ENCODE peak calls at places on chromosome 5, in nine cellular contexts. C is AG09309; G is CD8-positive, alpha-beta T cell; P is fibroblast of lung; X is tibial artery; D is GM12865; Z is fibroblast of the aortic adventitia; M is GM23338; E is CD8-positive, alpha-beta memory T cell. R is an unnamed sample.

GRCh38 chr5:51043740-51044139 is 339.5 kb upstream of the ISL1 start:
- DNase-seq in P (no peak), M (no peak), Z (no peak), C (no peak), X (no peak), E (no peak), G (no peak), D (no peak), R (no peak)

GRCh38 chr5:75648712-75649111 is 37.5 kb downstream of the ANKDD1B start:
- DNase-seq in M (no peak), Z (no peak), P (no peak), D (peak), X (no peak), C (no peak), E (no peak), G (no peak), R (no peak)

GRCh38 chr5:170173227-170173626 is 59.6 kb upstream of the C5orf58 start:
- DNase-seq in M (no peak), P (no peak), C (no peak), E (no peak), D (no peak), Z (peak), X (no peak), G (no peak), R (peak)

GRCh38 chr5:170619869-170620268 is 116.0 kb downstream of the KCNIP1 start:
- DNase-seq in D (no peak), G (no peak), C (no peak), X (no peak), Z (no peak), E (no peak), M (no peak), P (no peak), R (no peak)

GRCh38 chr5:96963267-96963666 is 27.4 kb downstream of the LNPEP start:
- DNase-seq in X (peak), D (peak), M (no peak), E (no peak), G (no peak), C (no peak), P (peak), Z (peak), R (peak)

GRCh38 chr5:87393331-87393730 is 19.4 kb downstream of the CCNH start:
- DNase-seq in D (no peak), P (peak), E (no peak), X (no peak), G (no peak), M (no peak), C (peak), Z (peak), R (no peak)

GRCh38 chr5:24365406-24365805 is 279.4 kb downstream of the CDH10 start:
- DNase-seq in D (no peak), P (no peak), E (no peak), G (no peak), Z (no peak), C (no peak), M (no peak), X (no peak), R (no peak)

GRCh38 chr5:76305264-76305663 is 97.8 kb upstream of the IQGAP2 start:
- DNase-seq in E (no peak), G (no peak), Z (no peak), X (no peak), P (no peak), D (no peak), C (no peak), M (no peak), R (no peak)

GRCh38 chr5:175246242-175246891 is 197.6 kb downstream of the DRD1 start:
- DNase-seq in D (no peak), E (no peak), X (peak), P (peak), Z (peak), M (no peak), C (peak), G (no peak), R (peak)

GRCh38 chr5:96336351-96336985 is 96.6 kb downstream of the PCSK1 start:
- DNase-seq in Z (peak), P (peak), C (peak), X (peak), G (peak), D (peak), E (peak), M (peak), R (peak)

GRCh38 chr5:78162253-78162862 is 132.1 kb downstream of the AP3B1 start:
- DNase-seq in X (no peak), P (peak), E (no peak), Z (peak), G (no peak), C (peak), M (peak), D (peak), R (no peak)

GRCh38 chr5:16992006-16992405 is 55.9 kb upstream of the MYO10 start:
- DNase-seq in Z (peak), G (no peak), M (no peak), E (no peak), C (peak), P (peak), X (no peak), D (no peak), R (peak)

GRCh38 chr5:169656125-169656990 is 19.3 kb downstream of the DOCK2 start:
- DNase-seq in X (no peak), C (no peak), Z (peak), G (no peak), P (no peak), M (no peak), D (peak), E (no peak), R (no peak)

GRCh38 chr5:123089971-123090640 is 1.1 kb downstream of the PRDM6 start:
- DNase-seq in P (no peak), D (peak), X (no peak), G (no peak), C (no peak), E (no peak), M (peak), Z (peak), R (peak)

GRCh38 chr5:151200913-151201445 is 22.9 kb downstream of the CCDC69 start:
- DNase-seq in M (no peak), Z (no peak), E (no peak), X (no peak), G (no peak), C (no peak), D (no peak), P (no peak), R (no peak)

GRCh38 chr5:150413176-150413901 is 629 bp upstream of the CD74 start:
- DNase-seq in C (no peak), G (no peak), M (no peak), E (no peak), P (no peak), D (no peak), X (no peak), Z (no peak), R (no peak)

GRCh38 chr5:156764572-156764971 is 85.5 kb upstream of the PPP1R2B start:
- DNase-seq in G (no peak), M (no peak), C (no peak), D (no peak), E (no peak), Z (no peak), P (no peak), X (no peak), R (no peak)

GRCh38 chr5:168292783-168293696 is 1.6 kb downstream of the WWC1 start:
- DNase-seq in E (no peak), M (peak), X (no peak), D (no peak), P (no peak), G (no peak), C (no peak), Z (no peak), R (no peak)

GRCh38 chr5:111735829-111736228 is 21.2 kb downstream of the NREP start:
- DNase-seq in D (no peak), M (peak), G (no peak), C (peak), X (peak), Z (peak), E (no peak), P (peak), R (peak)

GRCh38 chr5:77249475-77249874 is 39.0 kb downstream of the PDE8B start:
- DNase-seq in X (no peak), E (no peak), Z (no peak), M (no peak), G (no peak), D (no peak), C (no peak), P (no peak), R (no peak)

GRCh38 chr5:105922574-105922973 is 1748.2 kb downstream of the EFNA5 start:
- DNase-seq in Z (no peak), P (no peak), E (no peak), G (no peak), M (no peak), C (no peak), D (no peak), X (no peak), R (no peak)

GRCh38 chr5:107615173-107615856 is 55.4 kb downstream of the EFNA5 start:
- DNase-seq in G (no peak), X (no peak), E (no peak), D (no peak), M (no peak), P (no peak), C (no peak), Z (no peak), R (no peak)

GRCh38 chr5:59038169-59039002 is 455.5 kb downstream of the RAB3C start:
- DNase-seq in X (peak), Z (peak), E (no peak), G (peak), P (peak), D (no peak), C (no peak), M (peak), R (peak)

GRCh38 chr5:149195337-149195887 is 54.1 kb downstream of the ABLIM3 start:
- DNase-seq in M (no peak), G (no peak), E (no peak), P (no peak), D (no peak), C (no peak), X (no peak), Z (no peak), R (no peak)

GRCh38 chr5:95809414-95809960 is 13.0 kb downstream of the GLRX start:
- DNase-seq in Z (peak), P (peak), M (no peak), D (no peak), C (no peak), G (no peak), X (no peak), E (no peak), R (peak)

GRCh38 chr5:36152324-36153298 is 700 bp downstream of the SKP2 start:
- DNase-seq in G (no peak), D (peak), X (no peak), E (no peak), C (no peak), Z (peak), P (peak), M (peak), R (no peak)

GRCh38 chr5:21594566-21594965 is 1258.6 kb downstream of the CDH12 start:
- DNase-seq in M (no peak), E (no peak), X (no peak), C (no peak), P (no peak), G (no peak), D (no peak), Z (no peak), R (no peak)

GRCh38 chr5:149227168-149227826 is 44.4 kb upstream of the AFAP1L1 start:
- DNase-seq in M (no peak), E (no peak), Z (peak), X (no peak), D (no peak), P (no peak), C (peak), G (no peak), R (no peak)

GRCh38 chr5:76838481-76839261 is 11.1 kb upstream of the S100Z start:
- DNase-seq in X (no peak), P (peak), C (no peak), Z (peak), M (no peak), G (no peak), D (no peak), E (no peak), R (no peak)

GRCh38 chr5:113654828-113655227 is 141.3 kb downstream of the YTHDC2 start:
- DNase-seq in X (no peak), M (no peak), E (no peak), Z (no peak), P (no peak), G (no peak), D (no peak), C (no peak), R (no peak)

GRCh38 chr5:657570-657969 is 35.6 kb downstream of the TPPP start:
- DNase-seq in M (no peak), C (peak), P (peak), X (no peak), Z (peak), E (no peak), G (no peak), D (no peak), R (peak)

GRCh38 chr5:14161825-14162556 is 18.8 kb downstream of the TRIO start:
- DNase-seq in P (no peak), D (no peak), C (no peak), M (no peak), X (no peak), E (no peak), Z (no peak), G (no peak), R (no peak)

GRCh38 chr5:96083361-96083881 is 121.8 kb upstream of the ELL2 start:
- DNase-seq in X (no peak), C (no peak), P (no peak), M (peak), E (no peak), Z (no peak), D (no peak), G (no peak), R (no peak)

GRCh38 chr5:171907731-171908343 is 98.6 kb downstream of the FBXW11 start:
- DNase-seq in M (peak), Z (peak), G (peak), E (peak), C (peak), P (peak), D (peak), X (peak), R (peak)

GRCh38 chr5:73122875-73123810 is 2.8 kb downstream of the TMEM171 start:
- DNase-seq in D (peak), C (peak), G (no peak), M (peak), E (no peak), P (peak), X (no peak), Z (peak), R (no peak)

GRCh38 chr5:172806897-172807672 is 27.0 kb upstream of the ERGIC1 start:
- DNase-seq in X (peak), C (no peak), D (peak), Z (peak), P (peak), E (peak), G (peak), M (peak), R (peak)

GRCh38 chr5:58156354-58156753 is 303.5 kb downstream of the PLK2 start:
- DNase-seq in Z (peak), D (no peak), C (peak), G (no peak), E (no peak), M (no peak), P (no peak), X (no peak), R (peak)

GRCh38 chr5:170817195-170817594 is 33.7 kb downstream of the GABRP start:
- DNase-seq in G (no peak), P (no peak), X (no peak), C (no peak), D (no peak), M (no peak), Z (no peak), E (no peak), R (no peak)

GRCh38 chr5:94693043-94693822 is 74.8 kb downstream of the SLF1 start:
- DNase-seq in G (no peak), P (peak), M (peak), D (peak), X (no peak), C (peak), Z (peak), E (peak), R (peak)

GRCh38 chr5:3596261-3596825 is 711 bp downstream of the IRX1 start:
- DNase-seq in X (no peak), D (no peak), P (no peak), M (peak), C (no peak), E (no peak), G (no peak), Z (peak), R (peak)
- H3K4me3 ChIP-seq in X (peak), D (no peak), P (no peak), M (peak), C (no peak), E (no peak), G (no peak), Z (peak), R (peak)

DNA sequence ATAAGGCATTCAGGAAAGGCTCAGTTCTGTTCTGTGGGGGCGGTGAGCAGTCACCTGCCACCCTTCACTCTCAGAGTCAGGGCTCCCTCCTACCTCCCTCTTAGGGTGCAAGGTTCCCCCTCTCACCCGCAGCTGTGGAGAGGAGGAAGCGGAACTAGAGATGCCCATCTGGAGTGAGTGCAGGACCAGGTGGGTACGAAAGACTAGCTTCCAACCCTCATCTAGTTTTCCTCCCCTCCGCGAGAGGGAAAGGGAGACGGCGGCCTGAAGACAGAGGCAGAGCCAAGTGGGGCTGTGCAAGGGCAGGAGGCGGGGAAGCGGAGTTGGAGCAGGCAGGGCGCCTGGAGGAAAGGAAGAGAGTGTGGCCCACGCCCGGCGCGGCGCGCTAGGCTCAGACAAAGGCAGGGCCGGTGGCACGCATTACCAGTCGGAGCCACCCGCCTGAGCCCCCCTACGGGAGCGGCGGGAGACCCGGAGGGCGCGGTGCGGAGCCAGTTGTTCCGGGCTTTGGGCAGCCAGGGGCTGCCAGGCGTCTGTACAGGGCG is 7.3 kb downstream of the PRR7 start:
- DNase-seq in G (no peak), Z (peak), X (no peak), M (peak), C (no peak), P (no peak), D (no peak), E (no peak), R (no peak)
- H3K4me3 ChIP-seq in G (peak), Z (no peak), X (peak), M (peak), C (peak), P (peak), D (peak), E (no peak), R (no peak)

GRCh38 chr5:158821321-158821720 is 278.4 kb downstream of the EBF1 start:
- DNase-seq in X (no peak), G (no peak), P (no peak), M (no peak), D (peak), C (no peak), E (no peak), Z (no peak), R (no peak)
- H3K4me3 ChIP-seq in X (no peak), G (no peak), P (no peak), M (no peak), D (no peak), C (no peak), E (no peak), Z (no peak), R (no peak)

GRCh38 chr5:81393430-81393782 is 528 bp downstream of the ACOT12 start:
- DNase-seq in E (no peak), P (no peak), Z (no peak), G (no peak), D (no peak), M (no peak), C (no peak), X (no peak), R (no peak)
- H3K4me3 ChIP-seq in E (no peak), P (peak), Z (peak), G (no peak), D (no peak), M (peak), C (peak), X (peak), R (peak)

GRCh38 chr5:54884195-54884536 is 101.2 kb downstream of the ESM1 start:
- DNase-seq in M (no peak), Z (no peak), D (no peak), X (no peak), E (no peak), G (no peak), P (no peak), C (no peak), R (no peak)
- H3K4me3 ChIP-seq in M (peak), Z (peak), D (no peak), X (peak), E (no peak), G (peak), P (peak), C (no peak), R (no peak)

DNA sequence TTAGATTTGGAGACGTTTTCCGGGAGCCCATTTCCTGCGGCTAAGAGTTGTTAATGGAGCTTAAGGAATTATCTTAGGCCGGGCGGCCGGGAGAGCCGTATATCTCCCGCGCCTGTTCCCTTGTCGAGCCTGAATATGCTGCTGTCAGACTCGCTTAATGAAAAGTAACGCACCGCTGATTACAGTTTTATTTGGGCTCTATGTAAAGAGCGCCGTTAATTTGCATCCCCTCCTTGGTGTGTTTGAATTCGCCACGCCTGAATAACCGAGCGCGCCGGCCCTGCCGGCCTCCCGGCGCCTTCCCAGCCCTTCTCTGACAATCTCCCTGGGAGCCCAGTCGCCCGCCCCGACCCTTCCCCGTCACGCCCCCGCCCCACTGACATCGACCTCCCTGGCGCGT is 7.9 kb downstream of the IRX4 start:
- DNase-seq in D (no peak), E (no peak), M (peak), C (no peak), Z (no peak), P (no peak), X (no peak), G (no peak), R (no peak)
- H3K4me3 ChIP-seq in D (no peak), E (no peak), M (peak), C (no peak), Z (no peak), P (no peak), X (no peak), G (no peak), R (no peak)

GRCh38 chr5:140808889-140809291 is 2.0 kb downstream of the PCDHA4 start:
- DNase-seq in G (no peak), X (no peak), D (no peak), P (no peak), M (no peak), E (no peak), Z (no peak), C (no peak), R (no peak)

GRCh38 chr5:140801494-140801841 is 611 bp downstream of the PCDHA3 start:
- DNase-seq in D (no peak), C (no peak), M (peak), P (no peak), X (no peak), Z (no peak), E (no peak), G (no peak), R (no peak)

GRCh38 chr5:140802781-140803271 is 2.0 kb downstream of the PCDHA3 start:
- DNase-seq in G (no peak), E (no peak), X (no peak), Z (no peak), D (no peak), M (no peak), P (no peak), C (no peak), R (no peak)

DNA sequence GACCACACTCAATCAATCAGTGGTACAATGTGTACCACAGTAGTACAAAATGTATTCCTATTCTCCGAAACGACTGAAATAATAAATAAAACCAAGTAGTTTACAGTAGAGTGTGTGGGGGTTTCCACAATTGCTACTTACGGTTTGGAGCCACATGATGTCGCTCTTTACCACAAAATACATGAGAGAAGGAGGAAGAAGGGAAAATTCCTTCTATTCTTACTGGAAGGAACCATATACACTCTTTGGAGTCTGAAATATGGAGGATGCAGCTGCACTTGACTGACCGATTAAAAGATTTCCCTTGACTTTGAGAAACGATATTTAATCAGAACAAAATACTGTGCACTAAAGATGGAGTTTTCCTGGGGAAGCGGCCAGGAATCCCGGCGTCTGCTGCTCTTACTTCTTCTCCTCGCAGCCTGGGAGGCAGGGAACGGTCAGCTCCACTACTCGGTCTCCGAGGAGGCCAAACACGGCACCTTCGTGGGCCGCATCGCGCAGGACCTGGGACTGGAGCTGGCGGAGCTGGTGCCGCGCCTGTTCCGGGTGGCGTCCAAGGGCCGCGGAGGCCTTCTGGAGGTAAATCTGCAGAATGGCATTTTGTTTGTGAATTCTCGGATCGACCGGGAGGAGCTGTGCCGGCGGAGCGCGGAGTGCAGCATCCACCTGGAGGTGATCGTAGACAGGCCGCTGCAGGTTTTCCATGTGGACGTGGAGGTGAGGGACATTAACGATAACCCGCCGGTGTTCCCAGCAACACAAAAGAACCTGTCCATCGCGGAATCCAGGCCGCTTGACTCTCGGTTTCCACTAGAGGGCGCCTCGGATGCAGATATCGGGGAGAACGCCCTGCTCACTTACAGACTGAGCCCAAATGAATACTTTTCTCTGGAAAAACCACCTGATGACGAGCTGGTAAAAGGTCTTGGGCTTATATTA is at the start of gene PCDHA4:
- DNase-seq in E (no peak), P (no peak), C (no peak), X (no peak), D (no peak), M (peak), G (no peak), Z (peak), R (no peak)
- H3K4me3 ChIP-seq in E (no peak), P (no peak), C (peak), X (peak), D (no peak), M (peak), G (no peak), Z (peak), R (no peak)